ENCODE peak calls at places on chromosomes 3 and 15, in nine cellular contexts. I is IMR-90, Q is GM12878, S is AG04450, E is heart right ventricle, J is suprapubic skin, U is OCI-LY7, N is heart left ventricle, C is left ventricle myocardium inferior. Y is an unnamed sample.

GRCh38 chr3:45551214-45552010 is 43.1 kb upstream of the LIMD1 start:
- DNase-seq in I (peak; percentile 99), Q (no peak), S (peak; percentile 97), E (peak; percentile 79), J (peak; percentile 83), U (no peak), N (peak; percentile 92), C (peak; percentile 80), Y (peak; percentile 87)

GRCh38 chr3:40313975-40314860 is 4.7 kb downstream of the EIF1B start:
- DNase-seq in I (no peak), Q (no peak), S (no peak), E (no peak), J (no peak), U (no peak), N (no peak), C (no peak), Y (no peak)

GRCh38 chr15:99928429-99928981 is 195.3 kb upstream of the LYSMD4 start:
- DNase-seq in I (peak; percentile 66), Q (peak; percentile 45), S (peak; percentile 18), E (peak; percentile 81), J (peak; percentile 90), U (peak; percentile 29), N (peak; percentile 73), C (peak; percentile 87), Y (peak; percentile 89)

GRCh38 chr15:75307778-75308390 is 25.2 kb downstream of the GOLGA6D start:
- DNase-seq in I (no peak), Q (no peak), S (no peak), E (no peak), J (no peak), U (peak; percentile 37), N (no peak), C (no peak), Y (no peak)

GRCh38 chr15:99909914-99910313 is 176.7 kb upstream of the LYSMD4 start:
- DNase-seq in I (no peak), Q (no peak), S (no peak), E (no peak), J (no peak), U (no peak), N (no peak), C (no peak), Y (no peak)

GRCh38 chr15:38323895-38324294 is 71.3 kb downstream of the SPRED1 start:
- DNase-seq in I (no peak), Q (no peak), S (no peak), E (no peak), J (no peak), U (no peak), N (no peak), C (no peak), Y (no peak)

GRCh38 chr3:24464389-24464788 is 30.3 kb downstream of the THRB start:
- DNase-seq in I (no peak), Q (no peak), S (no peak), E (no peak), J (no peak), U (no peak), N (no peak), C (no peak), Y (no peak)

GRCh38 chr15:43899928-43900327 is 73.1 kb downstream of the WDR76 start:
- DNase-seq in I (no peak), Q (no peak), S (no peak), E (no peak), J (no peak), U (no peak), N (no peak), C (no peak), Y (no peak)

GRCh38 chr3:190585771-190586630 is 72.1 kb downstream of the IL1RAP start:
- DNase-seq in I (peak; percentile 95), Q (no peak), S (peak; percentile 68), E (no peak), J (no peak), U (no peak), N (peak; percentile 38), C (no peak), Y (no peak)

GRCh38 chr15:68434021-68434420 is 2.1 kb upstream of the ITGA11 start:
- DNase-seq in I (no peak), Q (no peak), S (no peak), E (no peak), J (no peak), U (no peak), N (no peak), C (no peak), Y (peak; percentile 41)

GRCh38 chr3:69499899-69500316 is 114.0 kb upstream of the FRMD4B start:
- DNase-seq in I (no peak), Q (no peak), S (no peak), E (peak; percentile 27), J (peak; percentile 80), U (no peak), N (peak; percentile 59), C (peak; percentile 50), Y (no peak)

GRCh38 chr3:99730870-99731269 is 86.8 kb upstream of the CMSS1 start:
- DNase-seq in I (no peak), Q (no peak), S (no peak), E (no peak), J (no peak), U (no peak), N (no peak), C (no peak), Y (no peak)

GRCh38 chr3:142568393-142569017 is 10.0 kb downstream of the ATR start:
- DNase-seq in I (no peak), Q (no peak), S (no peak), E (no peak), J (no peak), U (no peak), N (no peak), C (no peak), Y (no peak)

GRCh38 chr3:122497425-122497824 is 17.3 kb downstream of the KPNA1 start:
- DNase-seq in I (peak; percentile 91), Q (peak; percentile 72), S (peak; percentile 62), E (no peak), J (no peak), U (no peak), N (no peak), C (no peak), Y (no peak)

GRCh38 chr3:66376568-66376967 is 124.3 kb downstream of the LRIG1 start:
- DNase-seq in I (peak; percentile 85), Q (no peak), S (no peak), E (no peak), J (no peak), U (no peak), N (no peak), C (no peak), Y (no peak)

GRCh38 chr15:89096664-89097063 is 8.4 kb downstream of the ABHD2 start:
- DNase-seq in I (peak; percentile 68), Q (no peak), S (no peak), E (no peak), J (no peak), U (no peak), N (peak; percentile 50), C (no peak), Y (no peak)

GRCh38 chr15:60720493-60721231 is 241.7 kb upstream of the ICE2 start:
- DNase-seq in I (no peak), Q (peak; percentile 67), S (no peak), E (no peak), J (no peak), U (no peak), N (no peak), C (no peak), Y (no peak)

GRCh38 chr3:102207173-102207572 is 227.6 kb upstream of the ZPLD1 start:
- DNase-seq in I (no peak), Q (no peak), S (no peak), E (no peak), J (no peak), U (no peak), N (no peak), C (no peak), Y (no peak)

GRCh38 chr3:40780341-40780800 is 255.6 kb downstream of the ZNF621 start:
- DNase-seq in I (no peak), Q (no peak), S (no peak), E (peak; percentile 86), J (peak; percentile 87), U (no peak), N (peak; percentile 81), C (peak; percentile 77), Y (peak; percentile 87)

GRCh38 chr15:45393851-45394250 is 15.5 kb upstream of the GATM start:
- DNase-seq in I (no peak), Q (no peak), S (no peak), E (no peak), J (no peak), U (peak; percentile 13), N (no peak), C (no peak), Y (no peak)

GRCh38 chr3:111864821-111865656 is 6.0 kb downstream of the PHLDB2 start:
- DNase-seq in I (peak; percentile 94), Q (no peak), S (peak; percentile 66), E (peak; percentile 60), J (no peak), U (no peak), N (peak; percentile 40), C (no peak), Y (no peak)

GRCh38 chr3:146491303-146491702 is 21.9 kb upstream of the PLSCR2 start:
- DNase-seq in I (peak; percentile 71), Q (no peak), S (no peak), E (no peak), J (no peak), U (no peak), N (no peak), C (no peak), Y (no peak)

GRCh38 chr15:87619161-87619960 is 637.2 kb downstream of the NTRK3 start:
- DNase-seq in I (peak; percentile 44), Q (no peak), S (peak; percentile 26), E (peak; percentile 11), J (no peak), U (no peak), N (no peak), C (no peak), Y (no peak)
- H3K27ac ChIP-seq in I (no peak overlapping the region), Q (no peak overlapping the region), S (no peak overlapping the region), E (peak overlapping the region; percentile 36), J (peak overlapping the region; percentile 78), U (no peak overlapping the region), N (no peak overlapping the region), C (peak overlapping the region; percentile 63), Y (no peak overlapping the region)

GRCh38 chr3:81871358-81872152 is 110.1 kb upstream of the GBE1 start:
- DNase-seq in I (no peak), Q (no peak), S (no peak), E (no peak), J (no peak), U (no peak), N (no peak), C (no peak), Y (no peak)
- TF ChIP-seq CTCF in I (peak; percentile 5), Q (no peak), S (no peak), E (peak; percentile 48), J (no peak), U (peak; percentile 26), N (no peak), C (peak; percentile 35), Y (no peak)

DNA sequence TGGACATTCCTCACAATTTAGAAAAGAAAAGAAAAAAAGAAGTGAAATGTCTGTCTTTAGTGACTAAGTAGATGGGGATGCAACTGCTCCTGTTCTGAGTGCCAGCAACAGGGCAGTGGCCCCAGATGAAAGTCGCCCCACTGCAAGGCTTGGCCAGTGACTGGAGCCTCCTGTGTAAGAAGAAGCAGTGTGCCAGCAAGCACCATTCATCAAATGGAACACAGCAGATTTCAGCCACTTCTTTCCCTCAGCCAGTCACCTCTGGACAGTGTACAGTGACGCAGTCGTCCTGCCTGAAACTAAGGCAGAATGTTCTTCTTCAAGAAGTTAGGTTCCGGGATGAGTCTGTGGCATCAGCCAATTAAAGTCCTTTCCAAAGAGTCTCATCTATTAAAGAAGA is 91.4 kb downstream of the FSIP1 start:
- DNase-seq in I (no peak), Q (no peak), S (no peak), E (no peak), J (no peak), U (no peak), N (no peak), C (no peak), Y (no peak)
- H3K27ac ChIP-seq in I (no peak overlapping the region), Q (no peak overlapping the region), S (no peak overlapping the region), E (no peak overlapping the region), J (no peak overlapping the region), U (no peak overlapping the region), N (no peak overlapping the region), C (no peak overlapping the region), Y (no peak overlapping the region)

GRCh38 chr3:63450634-63451363 is 172.7 kb downstream of the SYNPR start:
- DNase-seq in I (no peak), Q (no peak), S (no peak), E (no peak), J (no peak), U (no peak), N (no peak), C (no peak), Y (no peak)
- TF ChIP-seq CTCF in I (no peak), Q (no peak), S (no peak), E (no peak), J (no peak), U (no peak), N (no peak), C (no peak), Y (no peak)

Y was measured in coronary artery.